ENCODE peak calls at places on chromosomes 13 and 19, in six cellular contexts. R is fibroblast of pulmonary artery; Q is tibial nerve; Y is esophagus squamous epithelium; J is fibroblast of villous mesenchyme; T is stimulated activated effector memory CD8-positive, alpha-beta T cell treated with anti-CD3 and anti-CD28 coated beads, Interleukin-12 subunit alpha, Interleukin-12 subunit beta, amount 100 ng/mL, for 72 hours. O is an unnamed sample.

GRCh38 chr13:23722726-23723453 is 152.7 kb downstream of the TNFRSF19 start:
- DNase-seq in Y (no peak), J (no peak), R (no peak), Q (no peak), T (no peak), O (no peak)

GRCh38 chr13:104286566-104287290 is 1220.5 kb upstream of the SLC10A2 start:
- DNase-seq in J (no peak), Y (no peak), T (no peak), Q (no peak), R (no peak), O (no peak)

GRCh38 chr13:53012707-53013106 is 15.9 kb upstream of the OLFM4 start:
- DNase-seq in R (no peak), Q (no peak), T (no peak), J (no peak), Y (no peak), O (no peak)

GRCh38 chr13:41416276-41416675 is 41.1 kb upstream of the RGCC start:
- DNase-seq in T (no peak), Q (no peak), Y (no peak), J (peak), R (peak), O (no peak)

GRCh38 chr19:55344444-55344843 is 4.8 kb downstream of the KMT5C start:
- DNase-seq in Q (no peak), J (peak), Y (no peak), T (no peak), R (no peak), O (peak)

GRCh38 chr13:59166174-59166573 is 997.6 kb downstream of the DIAPH3 start:
- DNase-seq in Y (no peak), R (peak), Q (no peak), J (no peak), T (no peak), O (no peak)

GRCh38 chr13:79522583-79522982 is 41.6 kb downstream of the NDFIP2 start:
- DNase-seq in Y (no peak), T (peak), R (peak), J (peak), Q (no peak), O (no peak)

GRCh38 chr19:42185281-42185680 is 32.2 kb downstream of the DEDD2 start:
- DNase-seq in Q (no peak), J (no peak), Y (no peak), R (peak), T (no peak), O (no peak)

GRCh38 chr19:18364826-18365528 is 21.0 kb upstream of the GDF15 start:
- DNase-seq in Y (no peak), R (peak), Q (peak), J (peak), T (no peak), O (peak)

GRCh38 chr19:36140289-36141038 is 598 bp downstream of the CAPNS1 start:
- DNase-seq in Q (peak), J (peak), R (peak), Y (no peak), T (no peak), O (no peak)

GRCh38 chr13:33330483-33330882 is 44.9 kb upstream of the STARD13 start:
- DNase-seq in J (no peak), Q (no peak), Y (no peak), R (no peak), T (no peak), O (no peak)

GRCh38 chr19:7004313-7004931 is 16.8 kb downstream of the MBD3L2B start:
- DNase-seq in R (no peak), T (no peak), Y (no peak), Q (no peak), J (peak), O (no peak)

GRCh38 chr13:94712812-94713555 is 639 bp upstream of the SOX21 start:
- DNase-seq in Q (no peak), R (peak), T (no peak), Y (no peak), J (peak), O (peak)

GRCh38 chr19:42115219-42115618 is 17.0 kb downstream of the POU2F2 start:
- DNase-seq in R (peak), T (no peak), Q (no peak), J (peak), Y (no peak), O (no peak)

GRCh38 chr13:45349438-45349837 is 8.5 kb upstream of the TPT1 start:
- DNase-seq in J (peak), Q (no peak), R (peak), T (no peak), Y (no peak), O (no peak)

GRCh38 chr19:40690699-40691420 is 409 bp upstream of the NUMBL start:
- DNase-seq in T (peak), J (peak), R (peak), Q (peak), Y (peak), O (peak)

O was measured in putamen.